ENCODE peak calls at places on chromosomes 5 and 9, in seven cellular contexts. H, L, O, Q, Y, C and X are unnamed samples.
A peak's percentile ranks its signal among the peaks of the same experiment; 100 is the strongest.

GRCh38 chr9:30075451-30076199 is 2308.8 kb upstream of the ACO1 start:
- DNase-seq in H (no peak), L (no peak), O (no peak), Q (no peak), Y (no peak), C (no peak), X (no peak)

GRCh38 chr9:101427957-101428655 is 7.5 kb downstream of the ALDOB start:
- DNase-seq in H (no peak), L (no peak), O (no peak), Q (no peak), Y (no peak), C (no peak), X (no peak)

GRCh38 chr5:59173568-59173967 is 590.7 kb downstream of the RAB3C start:
- DNase-seq in H (no peak), L (no peak), O (no peak), Q (no peak), Y (no peak), C (no peak), X (no peak)

GRCh38 chr9:93669958-93670207 is 93.5 kb downstream of the PHF2 start:
- DNase-seq in H (no peak), L (no peak), O (no peak), Q (no peak), Y (no peak), C (no peak), X (no peak)

GRCh38 chr9:89463986-89464901 is 33.7 kb downstream of the SEMA4D start:
- DNase-seq in H (peak; percentile 86), L (no peak), O (peak; percentile 86), Q (peak; percentile 36), Y (no peak), C (no peak), X (peak; percentile 58)

GRCh38 chr5:7395432-7396168 is at the start of gene ADCY2:
- DNase-seq in H (no peak), L (no peak), O (no peak), Q (no peak), Y (no peak), C (peak; percentile 43), X (no peak)

GRCh38 chr5:115986358-115986757 is 24.1 kb downstream of the LVRN start:
- DNase-seq in H (no peak), L (no peak), O (no peak), Q (no peak), Y (no peak), C (no peak), X (no peak)

GRCh38 chr9:124309665-124310064 is 51.9 kb downstream of the NEK6 start:
- DNase-seq in H (no peak), L (no peak), O (no peak), Q (peak; percentile 88), Y (no peak), C (no peak), X (no peak)

GRCh38 chr5:138960145-138960692 is 85.1 kb upstream of the LRRTM2 start:
- DNase-seq in H (no peak), L (no peak), O (no peak), Q (no peak), Y (no peak), C (no peak), X (no peak)

GRCh38 chr9:2158729-2159128 is 143.6 kb downstream of the SMARCA2 start:
- DNase-seq in H (no peak), L (no peak), O (no peak), Q (no peak), Y (no peak), C (no peak), X (no peak)

GRCh38 chr9:137422668-137423000 is 328 bp downstream of the EXD3 start:
- DNase-seq in H (no peak), L (no peak), O (no peak), Q (no peak), Y (no peak), C (peak; percentile 33), X (no peak)

GRCh38 chr5:126695081-126695480 is 81.9 kb upstream of the LMNB1 start:
- DNase-seq in H (no peak), L (no peak), O (no peak), Q (no peak), Y (no peak), C (no peak), X (no peak)

GRCh38 chr5:175842947-175843793 is 28.2 kb upstream of the CPLX2 start:
- DNase-seq in H (no peak), L (no peak), O (no peak), Q (peak; percentile 86), Y (no peak), C (no peak), X (no peak)

GRCh38 chr5:139698461-139699146 is 50.5 kb downstream of the CXXC5 start:
- DNase-seq in H (no peak), L (no peak), O (no peak), Q (no peak), Y (no peak), C (peak; percentile 82), X (no peak)

GRCh38 chr5:56588636-56589485 is 226.5 kb upstream of the MAP3K1 start:
- DNase-seq in H (peak; percentile 80), L (peak; percentile 16), O (peak; percentile 81), Q (no peak), Y (no peak), C (peak; percentile 27), X (no peak)

GRCh38 chr5:113686599-113686998 is 173.1 kb downstream of the YTHDC2 start:
- DNase-seq in H (no peak), L (no peak), O (no peak), Q (no peak), Y (no peak), C (no peak), X (no peak)

GRCh38 chr9:134666801-134667200 is 25.2 kb downstream of the COL5A1 start:
- DNase-seq in H (no peak), L (no peak), O (no peak), Q (no peak), Y (no peak), C (no peak), X (no peak)

GRCh38 chr5:74376187-74376586 is 264.3 kb downstream of the ENC1 start:
- DNase-seq in H (no peak), L (no peak), O (no peak), Q (no peak), Y (no peak), C (no peak), X (no peak)

GRCh38 chr9:94991961-94992907 is 265.7 kb downstream of the AOPEP start:
- DNase-seq in H (no peak), L (no peak), O (no peak), Q (no peak), Y (peak; percentile 90), C (no peak), X (no peak)

GRCh38 chr5:146026307-146027010 is 78.9 kb downstream of the PLAC8L1 start:
- DNase-seq in H (no peak), L (no peak), O (no peak), Q (no peak), Y (no peak), C (no peak), X (no peak)

GRCh38 chr9:135077497-135078200 is 9.8 kb upstream of the OLFM1 start:
- DNase-seq in H (no peak), L (no peak), O (no peak), Q (peak; percentile 42), Y (peak; percentile 45), C (no peak), X (no peak)

GRCh38 chr5:65142511-65143011 is 339.2 kb downstream of the ADAMTS6 start:
- DNase-seq in H (no peak), L (no peak), O (no peak), Q (no peak), Y (no peak), C (no peak), X (no peak)

GRCh38 chr9:80496901-80497565 is 925.3 kb downstream of the TLE4 start:
- DNase-seq in H (no peak), L (no peak), O (no peak), Q (no peak), Y (no peak), C (no peak), X (no peak)

GRCh38 chr9:80503692-80504400 is 932.1 kb downstream of the TLE4 start:
- DNase-seq in H (no peak), L (no peak), O (no peak), Q (no peak), Y (no peak), C (no peak), X (no peak)

GRCh38 chr9:80498165-80498564 is 926.4 kb downstream of the TLE4 start:
- DNase-seq in H (no peak), L (no peak), O (no peak), Q (no peak), Y (no peak), C (no peak), X (no peak)

GRCh38 chr9:80501635-80502034 is 929.9 kb downstream of the TLE4 start:
- DNase-seq in H (no peak), L (no peak), O (no peak), Q (no peak), Y (no peak), C (no peak), X (no peak)

DNA sequence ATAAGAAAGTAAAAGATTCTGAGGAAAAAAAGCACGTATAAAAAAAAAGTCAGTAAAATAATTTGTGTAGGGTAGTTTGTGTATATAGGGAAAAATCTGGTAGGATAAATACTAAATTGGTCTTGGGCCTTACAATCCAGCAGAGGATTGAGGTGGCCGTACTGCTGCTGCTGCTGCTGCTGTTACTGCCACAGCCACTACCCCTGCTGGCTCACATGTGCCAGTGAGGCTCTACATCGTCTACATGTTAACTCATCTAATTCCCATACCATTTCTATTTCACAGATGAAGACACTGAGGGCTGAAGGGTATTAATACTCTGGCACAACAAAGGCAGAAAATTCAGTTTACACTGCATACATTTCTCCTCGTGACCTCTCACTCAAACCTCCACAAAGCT is 928.5 kb downstream of the TLE4 start:
- DNase-seq in H (no peak), L (no peak), O (no peak), Q (no peak), Y (no peak), C (no peak), X (no peak)
- H3K27ac ChIP-seq in H (no peak overlapping the region), L (no peak overlapping the region), O (no peak overlapping the region), Q (no peak overlapping the region), Y (no peak overlapping the region), C (no peak overlapping the region), X (no peak overlapping the region)

GRCh38 chr5:180785794-180786221 is 16.8 kb downstream of the MGAT1 start:
- DNase-seq in H (no peak), L (no peak), O (no peak), Q (no peak), Y (no peak), C (no peak), X (no peak)
- H3K4me3 ChIP-seq in H (no peak overlapping the region), L (no peak overlapping the region), O (no peak overlapping the region), Q (no peak overlapping the region), Y (no peak overlapping the region), C (no peak overlapping the region), X (no peak overlapping the region)

DNA sequence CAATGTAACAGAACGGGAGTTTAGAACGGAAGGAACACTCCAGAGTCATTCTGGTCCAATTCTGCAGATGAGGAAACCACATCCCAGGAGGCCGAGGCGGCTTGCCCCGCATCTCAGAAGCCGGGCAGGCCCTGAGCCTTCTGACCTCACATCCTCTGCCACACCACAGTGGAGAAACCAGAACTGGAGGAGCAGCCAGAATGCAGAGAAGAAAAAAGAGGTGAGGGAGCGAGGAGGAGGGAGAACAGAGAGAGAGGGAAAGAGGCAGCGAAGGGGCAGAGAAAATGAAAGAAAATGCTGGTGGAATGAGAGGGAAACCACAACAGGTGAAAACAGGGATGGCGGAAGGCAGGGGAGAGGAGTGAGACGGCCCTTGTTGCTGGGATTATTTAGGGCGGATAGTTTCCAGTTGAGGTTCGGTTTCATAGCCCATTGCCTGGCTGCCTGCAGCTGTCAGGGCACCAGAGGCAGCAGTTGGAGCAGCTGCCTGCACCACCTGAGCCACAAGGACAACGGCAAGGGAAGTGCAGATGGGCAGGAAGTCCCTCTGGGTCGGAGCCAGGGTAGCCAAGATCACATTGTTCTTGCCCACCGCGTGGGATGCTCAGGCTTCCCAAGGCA is at the start of gene HMHB1:
- DNase-seq in H (no peak), L (no peak), O (no peak), Q (no peak), Y (no peak), C (no peak), X (no peak)
- H3K27ac ChIP-seq in H (no peak within 1 kb of the TSS), L (no peak within 1 kb of the TSS), O (no peak within 1 kb of the TSS), Q (no peak within 1 kb of the TSS), Y (no peak within 1 kb of the TSS), C (no peak within 1 kb of the TSS), X (no peak within 1 kb of the TSS)

GRCh38 chr9:76200315-76200714 is 193.9 kb downstream of the RFK start:
- DNase-seq in H (no peak), L (no peak), O (no peak), Q (no peak), Y (no peak), C (no peak), X (no peak)
- H3K4me3 ChIP-seq in H (no peak overlapping the region), L (no peak overlapping the region), O (no peak overlapping the region), Q (no peak overlapping the region), Y (no peak overlapping the region), C (no peak overlapping the region), X (no peak overlapping the region)